ENCODE peak calls at places on chromosomes 16 and 17, in five cellular contexts. Y is AG04449, P is kidney, Q is WTC11, R is heart right ventricle. I is an unnamed sample.
A peak's percentile ranks its signal among the peaks of the same experiment; 100 is the strongest.

GRCh38 chr16:74034862-74035261 is 261.8 kb upstream of the PSMD7 start:
- DNase-seq in P (no peak), R (no peak), Q (no peak), Y (no peak), I (no peak)

GRCh38 chr16:20850981-20851380 is 44.7 kb downstream of the REXO5 start:
- DNase-seq in Y (no peak), Q (no peak), P (no peak), R (no peak), I (no peak)

GRCh38 chr16:76780556-76780955 is 410.4 kb upstream of the MON1B start:
- DNase-seq in Y (no peak), Q (no peak), P (no peak), R (no peak), I (no peak)

GRCh38 chr17:4764612-4765011 is 7.1 kb upstream of the TM4SF5 start:
- DNase-seq in P (no peak), Y (no peak), Q (no peak), R (no peak), I (no peak)

GRCh38 chr16:87278191-87279093 is 38.8 kb downstream of the C16orf95 start:
- DNase-seq in Y (peak; percentile 31), P (peak; percentile 90), Q (peak; percentile 90), R (peak; percentile 76), I (no peak)

GRCh38 chr17:49521088-49521450 is 26.0 kb downstream of the NGFR start:
- DNase-seq in R (no peak), Y (no peak), P (no peak), Q (no peak), I (no peak)

GRCh38 chr17:72591500-72592241 is 470.9 kb downstream of the SOX9 start:
- DNase-seq in P (peak; percentile 84), Y (no peak), Q (peak; percentile 31), R (peak; percentile 14), I (no peak)

GRCh38 chr16:50744911-50745310 is 3.0 kb downstream of the CYLD start:
- DNase-seq in Q (no peak), R (no peak), Y (no peak), P (no peak), I (no peak)

GRCh38 chr17:8192070-8192815 is 2.3 kb upstream of the BORCS6 start:
- DNase-seq in Q (peak; percentile 74), Y (no peak), R (peak; percentile 56), P (peak; percentile 73), I (peak; percentile 79)

GRCh38 chr17:2064980-2065785 is 10.3 kb downstream of the HIC1 start:
- DNase-seq in Y (no peak), Q (peak; percentile 90), P (peak; percentile 84), R (peak; percentile 71), I (no peak)

GRCh38 chr17:18038861-18039534 is at the start of the genes ATPAF2 and GID4:
- DNase-seq in P (peak; percentile 100), Q (peak; percentile 100), R (peak; percentile 100), Y (peak; percentile 89), I (peak; percentile 99)
- TF ChIP-seq CTCF in P (no peak), Q (no peak), R (no peak), Y (peak; percentile 6), I (no peak)

DNA sequence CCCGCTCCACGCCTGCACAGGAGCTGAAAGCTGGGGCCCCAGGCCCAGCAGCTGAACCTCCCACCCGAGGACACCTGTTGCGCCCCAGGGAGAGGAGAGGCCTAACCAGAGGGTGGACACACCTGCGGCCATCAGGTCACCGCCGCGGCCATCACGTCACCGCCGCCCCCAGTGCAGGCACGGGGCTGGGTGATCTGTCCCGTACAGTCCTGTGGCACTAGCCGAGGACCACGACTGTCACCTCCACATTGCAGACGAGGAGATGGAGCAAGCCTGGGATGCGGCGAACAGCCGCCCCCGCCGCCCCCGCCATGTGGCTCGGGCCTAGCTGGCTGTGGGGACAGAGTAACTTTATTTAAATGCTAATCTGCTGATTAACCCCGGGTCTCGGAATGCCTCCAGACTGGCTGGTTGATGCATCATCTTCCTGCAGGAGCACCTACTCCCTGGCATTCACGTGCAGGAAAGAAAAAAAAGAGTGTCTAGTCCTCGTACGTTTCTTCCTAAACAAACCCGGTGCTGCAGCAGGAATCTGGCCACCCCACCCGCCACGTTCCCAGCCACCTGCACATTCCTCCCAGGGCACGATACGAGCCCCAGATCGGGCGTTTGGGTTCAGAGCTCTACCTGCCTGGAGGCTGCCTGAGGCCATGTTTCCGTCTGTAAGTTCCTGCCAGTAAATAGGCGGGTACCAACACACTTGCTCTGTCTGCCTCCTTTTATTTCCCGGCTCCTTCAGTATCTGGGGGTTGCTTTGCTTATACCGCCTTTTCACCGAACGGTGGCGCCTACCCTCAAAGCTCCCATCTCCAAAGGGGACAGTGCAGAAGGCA is 29.9 kb downstream of the PIEZO1 start:
- DNase-seq in P (no peak), Y (peak; percentile 54), R (no peak), Q (peak; percentile 72), I (no peak)
- TF ChIP-seq CTCF in P (no peak), Y (peak; percentile 42), R (peak; percentile 8), Q (no peak), I (no peak)

DNA sequence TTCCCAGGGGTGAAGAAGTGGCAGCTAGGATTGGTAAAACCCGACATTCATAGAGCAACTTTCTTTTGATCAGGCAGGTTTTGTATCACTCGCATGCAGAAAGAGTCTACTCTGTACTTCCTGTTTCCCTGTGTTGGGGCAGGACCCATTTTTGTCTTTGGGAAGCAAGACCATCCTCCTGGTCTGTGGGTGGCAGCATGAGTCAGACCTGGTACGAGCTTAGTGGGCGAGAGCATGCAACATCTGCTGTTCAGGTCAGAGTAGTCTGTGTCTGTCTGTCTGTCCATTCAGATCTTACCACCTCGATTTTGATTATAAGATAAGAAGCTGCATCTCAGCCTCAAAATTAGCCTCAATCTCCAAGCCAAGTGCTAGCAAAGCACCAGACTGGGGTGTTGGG is 111.0 kb downstream of the XYLT1 start:
- DNase-seq in Y (no peak), R (no peak), Q (no peak), P (peak; percentile 27), I (peak; percentile 90)
- TF ChIP-seq CTCF in Y (no peak), R (no peak), Q (no peak), P (no peak), I (no peak)

DNA sequence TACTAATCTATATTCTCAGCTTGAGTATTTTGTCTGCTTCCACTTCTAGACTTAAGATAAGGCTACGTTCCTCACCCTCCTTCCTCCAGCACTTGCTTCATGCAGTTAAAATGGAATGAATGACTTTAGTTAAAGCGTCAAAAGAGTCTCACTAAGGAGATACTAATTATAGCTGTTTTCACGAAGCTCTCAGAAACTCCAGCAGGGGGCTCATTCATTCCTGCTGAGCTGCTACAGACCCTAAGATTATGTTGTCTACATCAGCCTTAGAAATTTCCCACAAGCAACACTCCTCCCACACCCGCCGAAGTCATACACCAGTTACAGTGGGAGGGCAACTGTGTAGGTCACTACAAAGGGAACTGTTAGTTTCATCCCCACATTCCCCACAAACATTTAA is 57.0 kb upstream of the KIFC3 start:
- DNase-seq in Y (no peak), P (no peak), Q (peak; percentile 41), R (no peak), I (no peak)
- TF ChIP-seq CTCF in Y (peak; percentile 13), P (no peak), Q (no peak), R (no peak), I (no peak)